ENCODE peak calls at places on chromosomes 13 and 19, in six cellular contexts. One of them, this sample, is unnamed.

GRCh38 chr19:5435642-5436017 is 19.6 kb upstream of the ZNRF4 start:
- DNase-seq in ovary: no peak
- DNase-seq in MG63: no peak
- DNase-seq in psoas muscle: no peak
- DNase-seq in neuronal stem cell: no peak
- DNase-seq in GM06990: no peak
- DNase-seq in this sample: no peak

GRCh38 chr19:10521461-10522216 is 4.4 kb upstream of the S1PR5 start:
- DNase-seq in ovary: no peak
- DNase-seq in MG63: no peak
- DNase-seq in psoas muscle: no peak
- DNase-seq in neuronal stem cell: no peak
- DNase-seq in GM06990: no peak
- DNase-seq in this sample: no peak

GRCh38 chr19:31002852-31003251 is 346.4 kb downstream of the TSHZ3 start:
- DNase-seq in ovary: no peak
- DNase-seq in MG63: no peak
- DNase-seq in psoas muscle: no peak
- DNase-seq in neuronal stem cell: no peak
- DNase-seq in GM06990: no peak
- DNase-seq in this sample: peak; percentile 17

GRCh38 chr13:26022538-26023292 is 29.1 kb downstream of the SHISA2 start:
- DNase-seq in ovary: no peak
- DNase-seq in MG63: peak; percentile 95
- DNase-seq in psoas muscle: peak; percentile 86
- DNase-seq in neuronal stem cell: no peak
- DNase-seq in GM06990: no peak
- DNase-seq in this sample: no peak

GRCh38 chr19:48608798-48609263 is 2.3 kb downstream of the SPACA4 start:
- DNase-seq in ovary: no peak
- DNase-seq in MG63: peak; percentile 60
- DNase-seq in psoas muscle: no peak
- DNase-seq in neuronal stem cell: no peak
- DNase-seq in GM06990: no peak
- DNase-seq in this sample: peak; percentile 88

GRCh38 chr19:16504271-16504670 is 8.1 kb downstream of the C19orf44 start:
- DNase-seq in ovary: no peak
- DNase-seq in MG63: no peak
- DNase-seq in psoas muscle: no peak
- DNase-seq in neuronal stem cell: no peak
- DNase-seq in GM06990: no peak
- DNase-seq in this sample: no peak

GRCh38 chr19:30204721-30205120 is 167.5 kb upstream of the ZNF536 start:
- DNase-seq in ovary: no peak
- DNase-seq in MG63: no peak
- DNase-seq in psoas muscle: no peak
- DNase-seq in neuronal stem cell: no peak
- DNase-seq in GM06990: no peak
- DNase-seq in this sample: no peak

GRCh38 chr19:7482584-7483439 is 6.0 kb downstream of the PEX11G start:
- DNase-seq in ovary: no peak
- DNase-seq in MG63: no peak
- DNase-seq in psoas muscle: peak; percentile 49
- DNase-seq in neuronal stem cell: no peak
- DNase-seq in GM06990: no peak
- DNase-seq in this sample: peak; percentile 100

GRCh38 chr13:27041341-27041740 is 130.3 kb downstream of the USP12 start:
- DNase-seq in ovary: no peak
- DNase-seq in MG63: no peak
- DNase-seq in psoas muscle: no peak
- DNase-seq in neuronal stem cell: no peak
- DNase-seq in GM06990: no peak
- DNase-seq in this sample: no peak

GRCh38 chr13:50365683-50366391 is 350.6 kb downstream of the KCNRG start:
- DNase-seq in ovary: no peak
- DNase-seq in MG63: no peak
- DNase-seq in psoas muscle: no peak
- DNase-seq in neuronal stem cell: no peak
- DNase-seq in GM06990: peak; percentile 59
- DNase-seq in this sample: no peak

GRCh38 chr13:102569488-102569887 is 27.3 kb upstream of the TPP2 start:
- DNase-seq in ovary: no peak
- DNase-seq in MG63: peak; percentile 5
- DNase-seq in psoas muscle: no peak
- DNase-seq in neuronal stem cell: no peak
- DNase-seq in GM06990: no peak
- DNase-seq in this sample: no peak

GRCh38 chr19:35828694-35829301 is 16.2 kb upstream of the PRODH2 start:
- DNase-seq in ovary: peak; percentile 76
- DNase-seq in MG63: peak; percentile 60
- DNase-seq in psoas muscle: peak; percentile 48
- DNase-seq in neuronal stem cell: peak; percentile 86
- DNase-seq in GM06990: no peak
- DNase-seq in this sample: peak; percentile 84

GRCh38 chr13:26992951-26993490 is 178.6 kb downstream of the USP12 start:
- DNase-seq in ovary: no peak
- DNase-seq in MG63: no peak
- DNase-seq in psoas muscle: no peak
- DNase-seq in neuronal stem cell: no peak
- DNase-seq in GM06990: no peak
- DNase-seq in this sample: no peak

GRCh38 chr19:14943601-14944000 is 2.3 kb downstream of the OR7C2 start:
- DNase-seq in ovary: no peak
- DNase-seq in MG63: no peak
- DNase-seq in psoas muscle: no peak
- DNase-seq in neuronal stem cell: no peak
- DNase-seq in GM06990: peak; percentile 39
- DNase-seq in this sample: no peak

GRCh38 chr13:80082396-80083096 is 258.4 kb downstream of the SPRY2 start:
- DNase-seq in ovary: no peak
- DNase-seq in MG63: peak; percentile 4
- DNase-seq in psoas muscle: no peak
- DNase-seq in neuronal stem cell: no peak
- DNase-seq in GM06990: no peak
- DNase-seq in this sample: no peak

GRCh38 chr13:75513271-75513670 is 24.4 kb downstream of the COMMD6 start:
- DNase-seq in ovary: no peak
- DNase-seq in MG63: no peak
- DNase-seq in psoas muscle: no peak
- DNase-seq in neuronal stem cell: no peak
- DNase-seq in GM06990: no peak
- DNase-seq in this sample: no peak

GRCh38 chr19:8307965-8308866 is at the start of gene CD320:
- DNase-seq in ovary: peak; percentile 90
- DNase-seq in MG63: peak; percentile 86
- DNase-seq in psoas muscle: peak; percentile 93
- DNase-seq in neuronal stem cell: peak; percentile 88
- DNase-seq in GM06990: peak; percentile 92
- DNase-seq in this sample: peak; percentile 98

GRCh38 chr19:33390120-33390907 is 16.8 kb downstream of the CEBPG start:
- DNase-seq in ovary: peak; percentile 74
- DNase-seq in MG63: no peak
- DNase-seq in psoas muscle: peak; percentile 75
- DNase-seq in neuronal stem cell: no peak
- DNase-seq in GM06990: no peak
- DNase-seq in this sample: peak; percentile 66

GRCh38 chr19:42115219-42115618 is 17.0 kb downstream of the POU2F2 start:
- DNase-seq in ovary: no peak
- DNase-seq in MG63: no peak
- DNase-seq in psoas muscle: no peak
- DNase-seq in neuronal stem cell: no peak
- DNase-seq in GM06990: no peak
- DNase-seq in this sample: no peak

GRCh38 chr13:30734434-30734833 is 909 bp upstream of the ALOX5AP start:
- DNase-seq in ovary: no peak
- DNase-seq in MG63: no peak
- DNase-seq in psoas muscle: no peak
- DNase-seq in neuronal stem cell: no peak
- DNase-seq in GM06990: no peak
- DNase-seq in this sample: no peak

GRCh38 chr19:50050406-50051223 is 24.8 kb downstream of the ZNF473 start:
- DNase-seq in ovary: peak; percentile 59
- DNase-seq in MG63: peak; percentile 67
- DNase-seq in psoas muscle: peak; percentile 84
- DNase-seq in neuronal stem cell: peak; percentile 48
- DNase-seq in GM06990: peak; percentile 83
- DNase-seq in this sample: peak; percentile 93

GRCh38 chr13:29969286-29969685 is 118.9 kb upstream of the UBL3 start:
- DNase-seq in ovary: no peak
- DNase-seq in MG63: peak; percentile 74
- DNase-seq in psoas muscle: no peak
- DNase-seq in neuronal stem cell: no peak
- DNase-seq in GM06990: no peak
- DNase-seq in this sample: no peak

GRCh38 chr13:20182231-20182846 is 10.4 kb downstream of the GJB2 start:
- DNase-seq in ovary: no peak
- DNase-seq in MG63: peak; percentile 44
- DNase-seq in psoas muscle: no peak
- DNase-seq in neuronal stem cell: peak; percentile 74
- DNase-seq in GM06990: no peak
- DNase-seq in this sample: peak; percentile 89

GRCh38 chr19:11457115-11457514 is 21.7 kb downstream of the PRKCSH start:
- DNase-seq in ovary: no peak
- DNase-seq in MG63: no peak
- DNase-seq in psoas muscle: no peak
- DNase-seq in neuronal stem cell: no peak
- DNase-seq in GM06990: no peak
- DNase-seq in this sample: peak; percentile 78

GRCh38 chr13:49836516-49836915 is 44.0 kb upstream of the KPNA3 start:
- DNase-seq in ovary: no peak
- DNase-seq in MG63: peak; percentile 79
- DNase-seq in psoas muscle: no peak
- DNase-seq in neuronal stem cell: peak; percentile 17
- DNase-seq in GM06990: no peak
- DNase-seq in this sample: peak; percentile 64

GRCh38 chr19:44005968-44006367 is 3.2 kb downstream of the ZNF230 start:
- DNase-seq in ovary: no peak
- DNase-seq in MG63: no peak
- DNase-seq in psoas muscle: no peak
- DNase-seq in neuronal stem cell: no peak
- DNase-seq in GM06990: no peak
- DNase-seq in this sample: no peak

GRCh38 chr19:16070366-16070990 is 5.8 kb upstream of the TPM4 start:
- DNase-seq in ovary: peak; percentile 40
- DNase-seq in MG63: peak; percentile 91
- DNase-seq in psoas muscle: peak; percentile 59
- DNase-seq in neuronal stem cell: no peak
- DNase-seq in GM06990: peak; percentile 81
- DNase-seq in this sample: no peak

GRCh38 chr19:34838753-34839431 is 65.9 kb upstream of the ZNF599 start:
- DNase-seq in ovary: no peak
- DNase-seq in MG63: no peak
- DNase-seq in psoas muscle: peak; percentile 18
- DNase-seq in neuronal stem cell: peak; percentile 18
- DNase-seq in GM06990: no peak
- DNase-seq in this sample: peak; percentile 76

GRCh38 chr13:81171065-81171647 is 830.2 kb upstream of the SPRY2 start:
- DNase-seq in ovary: no peak
- DNase-seq in MG63: no peak
- DNase-seq in psoas muscle: no peak
- DNase-seq in neuronal stem cell: peak; percentile 9
- DNase-seq in GM06990: no peak
- DNase-seq in this sample: no peak

GRCh38 chr19:19652482-19653295 is 9.2 kb upstream of the GMIP start:
- DNase-seq in ovary: no peak
- DNase-seq in MG63: peak; percentile 56
- DNase-seq in psoas muscle: no peak
- DNase-seq in neuronal stem cell: no peak
- DNase-seq in GM06990: no peak
- DNase-seq in this sample: peak; percentile 48

GRCh38 chr19:41934849-41935374 is 6.7 kb upstream of the ERFL start:
- DNase-seq in ovary: peak; percentile 58
- DNase-seq in MG63: peak; percentile 64
- DNase-seq in psoas muscle: peak; percentile 58
- DNase-seq in neuronal stem cell: peak; percentile 86
- DNase-seq in GM06990: no peak
- DNase-seq in this sample: peak; percentile 96

GRCh38 chr19:56118666-56119584 is 2.2 kb downstream of the ZNF787 start:
- DNase-seq in ovary: no peak
- DNase-seq in MG63: no peak
- DNase-seq in psoas muscle: no peak
- DNase-seq in neuronal stem cell: no peak
- DNase-seq in GM06990: no peak
- DNase-seq in this sample: no peak
- H3K4me3 ChIP-seq in ovary: no peak overlapping the region
- H3K4me3 ChIP-seq in MG63: peak overlapping the region; percentile 100
- H3K4me3 ChIP-seq in psoas muscle: peak overlapping the region; percentile 90
- H3K4me3 ChIP-seq in neuronal stem cell: peak overlapping the region; percentile 58
- H3K4me3 ChIP-seq in GM06990: peak overlapping the region; percentile 93
- H3K4me3 ChIP-seq in this sample: no peak overlapping the region

DNA sequence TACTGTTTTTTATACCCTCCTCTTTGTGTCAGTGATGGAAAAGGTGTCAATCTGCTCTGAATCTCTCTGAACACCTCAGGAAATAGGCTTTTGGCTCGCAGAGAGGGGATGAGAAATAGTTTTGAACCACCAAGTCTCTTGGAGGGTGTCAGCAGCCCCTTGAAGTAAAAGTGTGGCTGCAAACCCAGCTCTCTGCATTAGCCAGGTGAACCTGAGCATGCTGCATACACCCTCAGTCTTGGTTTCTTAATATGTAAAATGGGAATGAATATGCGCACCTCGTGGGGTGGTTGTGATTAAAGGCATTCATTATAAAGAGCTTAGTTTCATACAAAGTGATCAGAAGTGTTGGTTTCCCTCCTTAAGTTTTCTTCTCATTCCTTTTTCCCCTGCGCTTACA is 1.4 kb upstream of the DHRS12 start:
- DNase-seq in ovary: no peak
- DNase-seq in MG63: no peak
- DNase-seq in psoas muscle: no peak
- DNase-seq in neuronal stem cell: no peak
- DNase-seq in GM06990: no peak
- DNase-seq in this sample: no peak
- H3K36me3 ChIP-seq in ovary: no peaks in the 10 kb centered on the region
- H3K36me3 ChIP-seq in MG63: no peaks in the 10 kb centered on the region
- H3K36me3 ChIP-seq in psoas muscle: no peaks in the 10 kb centered on the region
- H3K36me3 ChIP-seq in neuronal stem cell: no peaks in the 10 kb centered on the region
- H3K36me3 ChIP-seq in GM06990: no peaks in the 10 kb centered on the region
- H3K36me3 ChIP-seq in this sample: no peaks in the 10 kb centered on the region

DNA sequence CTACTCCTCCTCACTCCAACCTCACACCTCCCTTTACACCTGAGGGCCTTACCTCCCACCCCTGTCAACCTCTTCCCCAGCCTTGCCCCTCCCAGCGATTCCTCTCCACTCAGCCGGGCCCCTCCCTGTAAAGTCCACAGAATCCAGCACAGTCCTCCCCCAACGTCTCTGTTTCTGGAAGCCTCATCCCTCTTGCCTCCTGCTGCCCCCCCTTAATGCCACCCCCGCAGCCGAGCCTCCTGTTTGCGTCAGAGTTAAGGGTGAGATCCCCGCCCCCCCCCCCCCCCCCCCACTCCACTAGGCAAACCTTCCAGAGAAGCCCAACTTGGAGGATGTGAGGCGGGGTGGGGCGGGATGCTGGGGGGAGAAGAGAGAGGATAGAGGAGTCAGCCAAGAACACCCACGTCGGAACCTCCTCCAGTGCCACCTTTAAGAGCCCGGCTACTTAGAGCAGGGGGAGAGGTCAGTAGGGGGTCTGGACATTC is 2.1 kb downstream of the UNC13A start:
- DNase-seq in ovary: no peak
- DNase-seq in MG63: peak; percentile 8
- DNase-seq in psoas muscle: peak; percentile 26
- DNase-seq in neuronal stem cell: no peak
- DNase-seq in GM06990: no peak
- DNase-seq in this sample: peak; percentile 78
- H3K4me3 ChIP-seq in ovary: no peak overlapping the region
- H3K4me3 ChIP-seq in MG63: no peak overlapping the region
- H3K4me3 ChIP-seq in psoas muscle: peak overlapping the region; percentile 32
- H3K4me3 ChIP-seq in neuronal stem cell: peak overlapping the region; percentile 62
- H3K4me3 ChIP-seq in GM06990: no peak overlapping the region
- H3K4me3 ChIP-seq in this sample: peak overlapping the region; percentile 65

GRCh38 chr13:33543631-33544030 is 258.1 kb upstream of the STARD13 start:
- DNase-seq in ovary: no peak
- DNase-seq in MG63: no peak
- DNase-seq in psoas muscle: no peak
- DNase-seq in neuronal stem cell: no peak
- DNase-seq in GM06990: no peak
- DNase-seq in this sample: no peak
- H3K36me3 ChIP-seq in ovary: no peaks in the 10 kb centered on the region
- H3K36me3 ChIP-seq in MG63: no peaks in the 10 kb centered on the region
- H3K36me3 ChIP-seq in psoas muscle: no peaks in the 10 kb centered on the region
- H3K36me3 ChIP-seq in neuronal stem cell: no peaks in the 10 kb centered on the region
- H3K36me3 ChIP-seq in GM06990: no peaks in the 10 kb centered on the region
- H3K36me3 ChIP-seq in this sample: no peaks in the 10 kb centered on the region